ENCODE peak calls at places on chromosomes 11 and 22, in four cellular contexts. C is heart left ventricle, G is NB4, V is H1. Y is an unnamed sample.

GRCh38 chr22:27213766-27214581 is 556.6 kb downstream of the MIAT start:
- DNase-seq in C (peak; percentile 77), V (no peak), G (no peak), Y (no peak)

GRCh38 chr11:34417203-34417602 is 21.5 kb upstream of the CAT start:
- DNase-seq in V (no peak), C (no peak), G (no peak), Y (no peak)

GRCh38 chr11:18091731-18092130 is 14.2 kb downstream of the SAAL1 start:
- DNase-seq in G (no peak), C (no peak), V (no peak), Y (no peak)

GRCh38 chr11:2298795-2299747 is 2.6 kb downstream of the C11orf21 start:
- DNase-seq in G (peak; percentile 35), V (peak; percentile 68), C (peak; percentile 21), Y (no peak)

GRCh38 chr11:12005476-12005875 is 3.0 kb downstream of the DKK3 start:
- DNase-seq in G (no peak), V (no peak), C (no peak), Y (no peak)

GRCh38 chr11:114236829-114237228 is 59.4 kb upstream of the NNMT start:
- DNase-seq in C (no peak), G (no peak), V (no peak), Y (no peak)

GRCh38 chr22:36538529-36538928 is 9.6 kb upstream of the EIF3D start:
- DNase-seq in C (no peak), V (no peak), G (no peak), Y (no peak)

GRCh38 chr11:115886111-115886733 is 382.0 kb upstream of the CADM1 start:
- DNase-seq in V (no peak), G (no peak), C (no peak), Y (no peak)

GRCh38 chr11:35539781-35540281 is 14.4 kb upstream of the PAMR1 start:
- DNase-seq in C (no peak), V (no peak), G (no peak), Y (no peak)

GRCh38 chr11:41486436-41486835 is 27.0 kb upstream of the LRRC4C start:
- DNase-seq in G (no peak), V (no peak), C (no peak), Y (no peak)

GRCh38 chr11:118910309-118911112 is 15.2 kb downstream of the BCL9L start:
- DNase-seq in C (peak; percentile 78), G (no peak), V (peak; percentile 79), Y (no peak)
- TF ChIP-seq POLR2A in C (no peak), G (no peak), V (no peak), Y (no peak)

DNA sequence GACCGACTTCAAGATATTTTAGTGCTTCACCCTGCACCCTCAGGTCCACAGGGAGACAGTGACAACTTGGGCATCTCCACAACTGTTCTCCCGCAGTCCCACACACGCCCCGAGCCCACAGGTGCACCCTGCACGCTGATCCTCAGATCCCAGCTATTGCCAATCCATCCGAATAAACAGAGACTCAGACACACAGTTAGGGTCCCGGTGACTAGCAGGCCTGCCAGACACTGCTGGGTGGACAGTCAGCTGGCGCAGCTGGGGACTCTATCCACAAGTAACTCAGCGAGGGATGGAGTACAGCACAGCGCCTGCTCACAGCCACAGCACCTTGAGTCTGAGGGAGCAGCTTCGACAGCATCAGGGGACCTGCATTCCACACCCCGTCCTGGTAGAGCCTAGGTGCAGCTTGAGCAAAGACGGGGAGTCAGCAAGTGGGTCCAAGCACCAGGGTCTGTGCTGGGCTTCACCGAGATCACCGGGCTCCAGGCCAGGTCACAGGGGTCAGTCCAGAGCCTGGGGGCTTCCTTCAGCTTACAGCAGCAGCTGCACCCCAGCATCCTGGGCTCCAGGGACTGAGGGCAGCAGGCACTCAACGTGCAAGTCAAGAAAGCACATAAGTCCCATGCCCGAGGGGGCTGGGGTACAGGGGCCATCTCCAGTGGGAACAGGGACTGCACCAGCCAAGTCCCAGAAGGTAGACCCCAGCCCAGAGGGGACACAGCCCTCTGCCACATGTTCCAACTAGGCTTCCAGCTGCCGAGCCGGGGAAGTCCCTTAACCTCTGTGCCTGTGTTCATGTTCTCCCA is 7.6 kb downstream of the RPL3 start:
- DNase-seq in V (peak; percentile 76), G (peak; percentile 40), C (no peak), Y (no peak)
- TF ChIP-seq POLR2A in V (peak; percentile 62), G (no peak), C (no peak), Y (no peak)

DNA sequence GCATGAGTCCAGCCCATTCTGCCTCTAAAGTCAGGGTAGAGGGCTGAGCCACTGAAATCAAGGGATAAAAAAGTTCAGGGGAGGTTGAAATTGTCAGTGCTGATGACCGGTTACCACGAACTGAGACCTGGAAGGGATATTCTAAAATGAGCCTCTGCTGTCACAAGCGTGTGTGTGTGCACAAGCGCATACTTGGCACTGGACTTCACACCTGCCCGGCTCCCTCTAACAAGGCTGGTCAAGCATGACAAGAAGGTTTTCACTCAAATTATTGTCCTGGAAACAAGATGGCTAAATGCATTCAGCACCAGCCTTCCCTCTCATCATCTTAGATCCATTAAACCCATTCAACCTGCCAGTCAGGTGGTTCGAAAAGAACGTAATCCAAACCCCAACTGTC is 54.8 kb upstream of the CECR2 start:
- DNase-seq in G (no peak), C (no peak), V (no peak), Y (no peak)
- TF ChIP-seq POLR2A in G (no peak), C (no peak), V (no peak), Y (no peak)

GRCh38 chr22:46754110-46754799 is 8.2 kb upstream of the TBC1D22A start:
- DNase-seq in C (peak; percentile 93), G (peak; percentile 85), V (no peak), Y (peak; percentile 90)
- TF ChIP-seq POLR2A in C (no peak), G (no peak), V (no peak), Y (no peak)

DNA sequence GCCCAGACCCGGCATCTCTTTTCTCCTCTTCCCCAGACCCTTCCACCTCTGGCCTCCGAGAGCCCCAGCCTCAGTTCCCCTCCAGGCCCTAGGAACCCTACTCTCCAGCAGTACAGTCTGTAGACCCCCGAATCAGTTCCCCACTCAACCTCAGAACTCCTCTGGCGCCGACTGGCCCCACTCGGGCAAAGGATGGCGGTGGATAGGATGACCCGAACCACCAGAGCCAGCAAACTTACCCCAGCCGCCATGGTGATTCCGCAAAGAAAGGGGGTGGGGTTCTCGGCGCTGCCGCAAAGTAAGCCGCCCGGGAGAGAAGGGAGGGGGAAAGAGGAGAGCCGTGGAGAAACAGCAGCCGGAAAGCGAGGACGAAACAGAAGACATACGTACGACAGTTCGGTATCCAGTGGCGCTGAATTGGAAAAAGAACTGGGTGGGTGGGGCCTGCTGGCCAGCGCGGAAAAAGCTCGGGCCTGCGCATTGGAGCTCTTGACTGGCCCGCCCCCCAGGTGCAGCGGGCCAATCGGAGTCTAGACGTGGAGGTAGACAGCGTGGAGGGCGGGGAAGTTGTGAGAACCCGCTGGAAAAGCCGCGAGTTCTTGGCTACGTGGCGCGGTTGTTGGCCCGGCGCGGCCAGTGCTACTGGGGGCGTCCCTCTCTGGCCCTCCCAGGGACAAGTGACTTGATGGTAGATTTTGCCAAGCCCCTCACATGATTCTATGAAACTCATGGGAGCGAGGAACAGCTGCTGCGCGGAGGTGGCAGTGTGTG is at the start of gene EEF1G:
- DNase-seq in G (peak; percentile 100), C (peak; percentile 99), V (peak; percentile 96), Y (peak; percentile 99)
- TF ChIP-seq POLR2A in G (peak; percentile 88), C (peak; percentile 33), V (peak; percentile 64), Y (peak; percentile 79)

GRCh38 chr22:49996532-49997220 is 15.9 kb downstream of the IL17REL start:
- DNase-seq in V (no peak), C (no peak), G (no peak), Y (no peak)

GRCh38 chr22:49994361-49995058 is 18.1 kb downstream of the IL17REL start:
- DNase-seq in V (peak; percentile 41), G (no peak), C (no peak), Y (no peak)

GRCh38 chr22:49995059-49995412 is 17.5 kb downstream of the IL17REL start:
- DNase-seq in V (no peak), G (no peak), C (no peak), Y (no peak)

GRCh38 chr22:49996192-49996531 is 16.4 kb downstream of the IL17REL start:
- DNase-seq in G (no peak), C (no peak), V (no peak), Y (no peak)

GRCh38 chr22:49995413-49996191 is 17.0 kb downstream of the IL17REL start:
- DNase-seq in C (no peak), V (no peak), G (no peak), Y (no peak)
- TF ChIP-seq POLR2A in C (no peak), V (no peak), G (no peak), Y (no peak)

DNA sequence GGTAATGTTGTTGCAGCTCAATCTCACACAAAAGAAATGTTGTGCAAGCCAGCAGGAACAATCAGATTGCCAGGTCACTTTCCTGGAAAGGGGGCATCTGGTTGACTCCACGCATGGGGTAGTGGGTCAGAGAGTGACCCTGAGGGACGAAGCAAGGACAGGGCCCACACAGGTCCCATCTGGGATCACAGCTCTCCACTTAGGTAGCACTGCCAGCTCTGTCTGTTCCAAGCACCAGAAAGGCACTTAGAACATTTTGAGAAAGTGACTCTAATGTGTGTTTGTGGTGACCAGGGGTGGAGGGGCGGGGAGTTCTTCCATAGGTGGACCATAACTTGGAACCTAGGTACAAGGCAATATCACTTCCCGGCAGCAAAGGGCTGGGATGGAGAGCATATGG is 109.6 kb downstream of the RASSF10 start:
- DNase-seq in C (no peak), G (no peak), V (no peak), Y (no peak)
- TF ChIP-seq POLR2A in C (no peak), G (no peak), V (no peak), Y (no peak)

GRCh38 chr11:6319001-6319878 is 1.1 kb downstream of the CAVIN3 start:
- DNase-seq in G (no peak), V (peak; percentile 73), C (peak; percentile 69), Y (no peak)
- TF ChIP-seq POLR2A in G (no peak), V (peak; percentile 54), C (peak; percentile 39), Y (no peak)

GRCh38 chr11:73862971-73863370 is 13.7 kb downstream of the COA4 start:
- DNase-seq in V (no peak), G (no peak), C (no peak), Y (no peak)

GRCh38 chr11:73870261-73870660 is 6.4 kb downstream of the COA4 start:
- DNase-seq in V (no peak), C (no peak), G (no peak), Y (no peak)

GRCh38 chr11:73866095-73866579 is 10.5 kb downstream of the COA4 start:
- DNase-seq in C (no peak), G (no peak), V (no peak), Y (no peak)

GRCh38 chr11:73869234-73869949 is 7.3 kb downstream of the COA4 start:
- DNase-seq in V (no peak), C (no peak), G (no peak), Y (no peak)

DNA sequence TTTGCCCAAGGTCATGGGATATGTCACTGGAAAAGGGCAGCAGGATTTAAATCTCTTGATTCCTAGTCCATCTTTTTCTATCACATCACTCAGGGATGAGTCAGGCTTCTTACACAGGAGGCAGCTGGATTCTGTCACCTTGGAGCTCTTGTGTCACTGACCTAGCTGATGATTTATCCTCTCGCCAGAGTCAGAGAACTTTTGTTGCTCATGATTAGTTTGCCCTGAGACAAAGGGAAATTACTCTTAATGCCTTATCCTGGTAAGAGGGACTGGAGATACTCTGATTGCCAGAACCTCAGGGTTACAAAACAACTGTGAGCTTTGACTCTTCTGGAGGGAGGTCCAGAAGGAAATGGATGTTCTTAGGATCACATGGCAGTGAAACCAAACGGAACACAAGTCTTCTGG is 10.1 kb downstream of the COA4 start:
- DNase-seq in V (no peak), G (no peak), C (no peak), Y (peak; percentile 12)
- TF ChIP-seq POLR2A in V (peak; percentile 8), G (no peak), C (no peak), Y (no peak)

Y was measured in HCT116.